ENCODE peak calls at places on chromosomes 6 and 20, in five cellular contexts. One of them, this sample, is unnamed.

GRCh38 chr20:25247100-25247665 is 702 bp upstream of the PYGB start:
- DNase-seq in lung: peak
- DNase-seq in mammary epithelial cell: peak
- DNase-seq in dorsolateral prefrontal cortex: peak
- DNase-seq in PC-3: peak
- DNase-seq in this sample: no peak

GRCh38 chr6:88843040-88843439 is 120.4 kb downstream of the RNGTT start:
- DNase-seq in lung: no peak
- DNase-seq in mammary epithelial cell: no peak
- DNase-seq in dorsolateral prefrontal cortex: no peak
- DNase-seq in PC-3: peak
- DNase-seq in this sample: no peak

GRCh38 chr20:24761220-24762065 is 187.6 kb upstream of the CST7 start:
- DNase-seq in lung: no peak
- DNase-seq in mammary epithelial cell: no peak
- DNase-seq in dorsolateral prefrontal cortex: no peak
- DNase-seq in PC-3: no peak
- DNase-seq in this sample: no peak

GRCh38 chr6:108944707-108945685 is 96.8 kb downstream of the ARMC2 start:
- DNase-seq in lung: no peak
- DNase-seq in mammary epithelial cell: peak
- DNase-seq in dorsolateral prefrontal cortex: no peak
- DNase-seq in PC-3: no peak
- DNase-seq in this sample: no peak

GRCh38 chr6:170139531-170139930 is 151.3 kb downstream of the DLL1 start:
- DNase-seq in lung: no peak
- DNase-seq in mammary epithelial cell: no peak
- DNase-seq in dorsolateral prefrontal cortex: peak
- DNase-seq in PC-3: no peak
- DNase-seq in this sample: no peak

GRCh38 chr20:19252670-19253120 is 40.3 kb downstream of the SLC24A3 start:
- DNase-seq in lung: peak
- DNase-seq in mammary epithelial cell: no peak
- DNase-seq in dorsolateral prefrontal cortex: no peak
- DNase-seq in PC-3: no peak
- DNase-seq in this sample: no peak

GRCh38 chr6:170175644-170176620 is 114.9 kb downstream of the DLL1 start:
- DNase-seq in lung: no peak
- DNase-seq in mammary epithelial cell: no peak
- DNase-seq in dorsolateral prefrontal cortex: peak
- DNase-seq in PC-3: no peak
- DNase-seq in this sample: no peak

GRCh38 chr6:105835373-105835772 is 250.8 kb upstream of the PRDM1 start:
- DNase-seq in lung: no peak
- DNase-seq in mammary epithelial cell: peak
- DNase-seq in dorsolateral prefrontal cortex: no peak
- DNase-seq in PC-3: peak
- DNase-seq in this sample: no peak

GRCh38 chr20:18802012-18802634 is 11.5 kb upstream of the SCP2D1 start:
- DNase-seq in lung: no peak
- DNase-seq in mammary epithelial cell: no peak
- DNase-seq in dorsolateral prefrontal cortex: no peak
- DNase-seq in PC-3: no peak
- DNase-seq in this sample: no peak

GRCh38 chr6:161272600-161273355 is 1.1 kb downstream of the AGPAT4 start:
- DNase-seq in lung: no peak
- DNase-seq in mammary epithelial cell: peak
- DNase-seq in dorsolateral prefrontal cortex: no peak
- DNase-seq in PC-3: no peak
- DNase-seq in this sample: no peak

GRCh38 chr20:57124800-57125399 is 141.5 kb downstream of the BMP7 start:
- DNase-seq in lung: no peak
- DNase-seq in mammary epithelial cell: no peak
- DNase-seq in dorsolateral prefrontal cortex: no peak
- DNase-seq in PC-3: peak
- DNase-seq in this sample: no peak

GRCh38 chr6:161242779-161243693 is 30.8 kb downstream of the AGPAT4 start:
- DNase-seq in lung: no peak
- DNase-seq in mammary epithelial cell: no peak
- DNase-seq in dorsolateral prefrontal cortex: peak
- DNase-seq in PC-3: no peak
- DNase-seq in this sample: no peak

GRCh38 chr20:16821211-16822089 is 73.3 kb downstream of the OTOR start:
- DNase-seq in lung: no peak
- DNase-seq in mammary epithelial cell: peak
- DNase-seq in dorsolateral prefrontal cortex: no peak
- DNase-seq in PC-3: peak
- DNase-seq in this sample: no peak

GRCh38 chr20:54469293-54469692 is 6.1 kb upstream of the DOK5 start:
- DNase-seq in lung: no peak
- DNase-seq in mammary epithelial cell: no peak
- DNase-seq in dorsolateral prefrontal cortex: no peak
- DNase-seq in PC-3: no peak
- DNase-seq in this sample: no peak

GRCh38 chr6:113184736-113185135 is 672.4 kb upstream of the MARCKS start:
- DNase-seq in lung: no peak
- DNase-seq in mammary epithelial cell: no peak
- DNase-seq in dorsolateral prefrontal cortex: no peak
- DNase-seq in PC-3: no peak
- DNase-seq in this sample: peak

GRCh38 chr6:593907-594212 is 63.0 kb downstream of the HUS1B start:
- DNase-seq in lung: no peak
- DNase-seq in mammary epithelial cell: no peak
- DNase-seq in dorsolateral prefrontal cortex: no peak
- DNase-seq in PC-3: no peak
- DNase-seq in this sample: no peak

GRCh38 chr20:51563597-51564332 is 21.2 kb upstream of the NFATC2 start:
- DNase-seq in lung: peak
- DNase-seq in mammary epithelial cell: peak
- DNase-seq in dorsolateral prefrontal cortex: no peak
- DNase-seq in PC-3: peak
- DNase-seq in this sample: no peak

GRCh38 chr20:13723015-13723414 is 61.7 kb downstream of the ESF1 start:
- DNase-seq in lung: no peak
- DNase-seq in mammary epithelial cell: no peak
- DNase-seq in dorsolateral prefrontal cortex: no peak
- DNase-seq in PC-3: no peak
- DNase-seq in this sample: no peak

GRCh38 chr6:105601541-105602174 is 198.8 kb upstream of the PREP start:
- DNase-seq in lung: peak
- DNase-seq in mammary epithelial cell: peak
- DNase-seq in dorsolateral prefrontal cortex: peak
- DNase-seq in PC-3: no peak
- DNase-seq in this sample: peak

GRCh38 chr6:8414844-8415243 is 20.5 kb downstream of the SLC35B3 start:
- DNase-seq in lung: no peak
- DNase-seq in mammary epithelial cell: no peak
- DNase-seq in dorsolateral prefrontal cortex: no peak
- DNase-seq in PC-3: no peak
- DNase-seq in this sample: no peak

GRCh38 chr6:145204258-145204766 is 531.0 kb downstream of the EPM2A start:
- DNase-seq in lung: no peak
- DNase-seq in mammary epithelial cell: no peak
- DNase-seq in dorsolateral prefrontal cortex: no peak
- DNase-seq in PC-3: no peak
- DNase-seq in this sample: no peak

GRCh38 chr6:81734500-81735140 is 17.9 kb downstream of the TENT5A start:
- DNase-seq in lung: no peak
- DNase-seq in mammary epithelial cell: no peak
- DNase-seq in dorsolateral prefrontal cortex: no peak
- DNase-seq in PC-3: peak
- DNase-seq in this sample: no peak

GRCh38 chr6:16437095-16437494 is 198.7 kb downstream of the GMPR start:
- DNase-seq in lung: no peak
- DNase-seq in mammary epithelial cell: no peak
- DNase-seq in dorsolateral prefrontal cortex: no peak
- DNase-seq in PC-3: no peak
- DNase-seq in this sample: no peak

GRCh38 chr6:75409928-75410327 is 83.7 kb downstream of the FILIP1 start:
- DNase-seq in lung: no peak
- DNase-seq in mammary epithelial cell: no peak
- DNase-seq in dorsolateral prefrontal cortex: no peak
- DNase-seq in PC-3: no peak
- DNase-seq in this sample: no peak

GRCh38 chr6:170316071-170316470 is 9.5 kb downstream of the FAM120B start:
- DNase-seq in lung: no peak
- DNase-seq in mammary epithelial cell: no peak
- DNase-seq in dorsolateral prefrontal cortex: no peak
- DNase-seq in PC-3: no peak
- DNase-seq in this sample: no peak

DNA sequence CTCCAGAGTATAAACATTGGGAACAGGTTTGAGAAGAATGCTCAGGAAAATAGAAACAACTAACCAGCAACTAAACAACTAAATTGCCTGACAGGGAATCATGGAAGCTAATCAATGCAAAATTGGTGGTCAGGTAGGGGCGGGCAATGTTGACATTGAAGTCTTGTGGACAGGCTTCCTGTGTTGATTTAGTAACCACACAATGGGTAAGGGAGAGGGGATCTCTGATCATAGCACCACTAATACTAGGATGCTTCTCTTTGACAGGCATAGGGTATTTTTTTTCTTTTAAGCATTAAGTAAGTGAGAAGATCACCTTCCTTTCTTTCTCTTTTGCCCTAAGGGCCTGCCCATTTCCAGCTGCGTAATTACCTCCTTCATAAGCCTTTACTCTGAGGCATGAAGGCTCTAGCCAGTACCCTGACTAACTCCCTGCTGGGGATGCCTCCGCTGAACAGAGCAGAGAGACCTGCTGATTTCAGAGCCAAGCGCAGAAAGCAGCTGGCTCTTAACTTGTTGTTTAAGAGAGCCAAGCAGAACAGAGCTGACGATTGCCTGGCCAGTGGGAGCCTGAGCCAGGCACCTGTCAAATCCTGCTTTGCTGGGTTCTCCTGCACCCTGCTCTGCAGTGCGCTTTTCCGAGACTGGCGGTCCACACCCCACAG is 118.7 kb downstream of the BMP2 start:
- DNase-seq in lung: no peak
- DNase-seq in mammary epithelial cell: no peak
- DNase-seq in dorsolateral prefrontal cortex: no peak
- DNase-seq in PC-3: no peak
- DNase-seq in this sample: no peak
- H3K27ac ChIP-seq in lung: no peak
- H3K27ac ChIP-seq in mammary epithelial cell: no peak
- H3K27ac ChIP-seq in dorsolateral prefrontal cortex: no peak
- H3K27ac ChIP-seq in PC-3: no peak
- H3K27ac ChIP-seq in this sample: no peak

DNA sequence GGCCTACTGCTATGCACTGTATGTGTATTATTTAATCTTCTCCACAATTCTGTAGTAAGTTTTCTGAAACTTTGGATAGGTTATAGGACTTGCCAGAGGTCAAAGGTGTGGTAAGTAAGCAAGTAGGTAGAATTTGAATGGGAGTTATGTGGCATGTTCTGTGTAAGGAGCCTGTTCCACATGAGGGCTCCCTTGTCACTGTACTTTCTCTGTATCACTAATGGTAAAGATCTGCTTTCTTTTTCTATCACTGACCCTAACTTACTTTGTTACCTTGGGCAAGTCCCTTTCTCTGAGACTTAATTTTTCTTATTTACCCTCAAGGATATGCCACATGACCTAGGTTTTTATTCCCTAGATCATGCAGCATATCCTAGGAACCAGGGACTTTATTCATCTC is 50.3 kb downstream of the EIF2S2 start:
- DNase-seq in lung: no peak
- DNase-seq in mammary epithelial cell: no peak
- DNase-seq in dorsolateral prefrontal cortex: no peak
- DNase-seq in PC-3: no peak
- DNase-seq in this sample: no peak
- H3K27ac ChIP-seq in lung: no peak
- H3K27ac ChIP-seq in mammary epithelial cell: no peak
- H3K27ac ChIP-seq in dorsolateral prefrontal cortex: no peak
- H3K27ac ChIP-seq in PC-3: no peak
- H3K27ac ChIP-seq in this sample: no peak

GRCh38 chr6:42138630-42139619 is 3.5 kb downstream of the C6orf132 start:
- DNase-seq in lung: no peak
- DNase-seq in mammary epithelial cell: no peak
- DNase-seq in dorsolateral prefrontal cortex: no peak
- DNase-seq in PC-3: peak
- DNase-seq in this sample: no peak

GRCh38 chr6:42140756-42141602 is 1.4 kb downstream of the C6orf132 start:
- DNase-seq in lung: no peak
- DNase-seq in mammary epithelial cell: peak
- DNase-seq in dorsolateral prefrontal cortex: no peak
- DNase-seq in PC-3: no peak
- DNase-seq in this sample: no peak

GRCh38 chr6:42142118-42142835 is at the start of gene C6orf132:
- DNase-seq in lung: peak
- DNase-seq in mammary epithelial cell: peak
- DNase-seq in dorsolateral prefrontal cortex: no peak
- DNase-seq in PC-3: peak
- DNase-seq in this sample: no peak

GRCh38 chr6:42140051-42140450 is 2.4 kb downstream of the C6orf132 start:
- DNase-seq in lung: no peak
- DNase-seq in mammary epithelial cell: peak
- DNase-seq in dorsolateral prefrontal cortex: no peak
- DNase-seq in PC-3: peak
- DNase-seq in this sample: no peak

GRCh38 chr6:42141603-42142117 is 760 bp downstream of the C6orf132 start:
- DNase-seq in lung: no peak
- DNase-seq in mammary epithelial cell: peak
- DNase-seq in dorsolateral prefrontal cortex: no peak
- DNase-seq in PC-3: no peak
- DNase-seq in this sample: no peak
- H3K27ac ChIP-seq in lung: peak
- H3K27ac ChIP-seq in mammary epithelial cell: peak
- H3K27ac ChIP-seq in dorsolateral prefrontal cortex: no peak
- H3K27ac ChIP-seq in PC-3: peak
- H3K27ac ChIP-seq in this sample: no peak

DNA sequence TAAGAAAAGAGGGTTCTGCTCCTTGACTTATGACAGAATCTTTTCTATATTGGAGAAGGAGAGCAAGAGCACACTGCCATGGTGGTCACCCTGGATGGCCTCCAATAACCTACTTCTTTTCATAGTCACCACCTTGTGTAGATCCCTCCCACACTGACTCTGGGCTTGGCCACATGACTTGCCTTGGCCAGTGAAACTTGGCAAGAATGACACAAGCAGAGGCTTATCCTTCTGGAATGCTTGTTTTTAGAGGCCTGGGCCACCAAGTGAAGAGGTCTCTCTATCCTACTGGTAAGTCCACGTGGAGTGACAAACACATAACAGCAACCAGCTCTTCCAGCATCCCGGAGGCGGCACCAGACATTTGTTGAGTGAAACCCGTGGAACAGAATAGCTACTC is 349.4 kb upstream of the JARID2 start:
- DNase-seq in lung: no peak
- DNase-seq in mammary epithelial cell: no peak
- DNase-seq in dorsolateral prefrontal cortex: no peak
- DNase-seq in PC-3: no peak
- DNase-seq in this sample: no peak
- H3K27ac ChIP-seq in lung: no peak
- H3K27ac ChIP-seq in mammary epithelial cell: no peak
- H3K27ac ChIP-seq in dorsolateral prefrontal cortex: no peak
- H3K27ac ChIP-seq in PC-3: no peak
- H3K27ac ChIP-seq in this sample: no peak